ENCODE peak calls at places on chromosomes 5 and 9, in six cellular contexts. One of them, this sample, is unnamed.

GRCh38 chr5:152723482-152723881 is 318.4 kb upstream of the NMUR2 start:
- DNase-seq in GM06990: no peak
- DNase-seq in stomach: no peak
- DNase-seq in prostate gland: no peak
- DNase-seq in endothelial cell: no peak
- DNase-seq in GM23338: peak; percentile 26
- DNase-seq in this sample: no peak

GRCh38 chr9:78214492-78214891 is 21.4 kb upstream of the CEP78 start:
- DNase-seq in GM06990: no peak
- DNase-seq in stomach: no peak
- DNase-seq in prostate gland: no peak
- DNase-seq in endothelial cell: no peak
- DNase-seq in GM23338: no peak
- DNase-seq in this sample: no peak

GRCh38 chr9:83681490-83681889 is 26.3 kb downstream of the UBQLN1 start:
- DNase-seq in GM06990: no peak
- DNase-seq in stomach: no peak
- DNase-seq in prostate gland: no peak
- DNase-seq in endothelial cell: no peak
- DNase-seq in GM23338: no peak
- DNase-seq in this sample: no peak

GRCh38 chr5:55533806-55534435 is 843 bp downstream of the PLPP1 start:
- DNase-seq in GM06990: no peak
- DNase-seq in stomach: peak; percentile 53
- DNase-seq in prostate gland: peak; percentile 18
- DNase-seq in endothelial cell: no peak
- DNase-seq in GM23338: peak; percentile 66
- DNase-seq in this sample: peak; percentile 77

GRCh38 chr5:179223961-179224360 is 121.3 kb downstream of the ADAMTS2 start:
- DNase-seq in GM06990: no peak
- DNase-seq in stomach: no peak
- DNase-seq in prostate gland: no peak
- DNase-seq in endothelial cell: no peak
- DNase-seq in GM23338: no peak
- DNase-seq in this sample: no peak

GRCh38 chr5:38342261-38342660 is 83.9 kb downstream of the EGFLAM start:
- DNase-seq in GM06990: no peak
- DNase-seq in stomach: no peak
- DNase-seq in prostate gland: no peak
- DNase-seq in endothelial cell: no peak
- DNase-seq in GM23338: no peak
- DNase-seq in this sample: no peak

GRCh38 chr9:676780-677458 is 164.6 kb upstream of the DMRT1 start:
- DNase-seq in GM06990: no peak
- DNase-seq in stomach: no peak
- DNase-seq in prostate gland: no peak
- DNase-seq in endothelial cell: no peak
- DNase-seq in GM23338: no peak
- DNase-seq in this sample: no peak

GRCh38 chr9:128080218-128080617 is 12.2 kb downstream of the SLC25A25 start:
- DNase-seq in GM06990: no peak
- DNase-seq in stomach: no peak
- DNase-seq in prostate gland: no peak
- DNase-seq in endothelial cell: no peak
- DNase-seq in GM23338: no peak
- DNase-seq in this sample: no peak

GRCh38 chr5:140569197-140569596 is 4.6 kb downstream of the SLC35A4 start:
- DNase-seq in GM06990: no peak
- DNase-seq in stomach: no peak
- DNase-seq in prostate gland: no peak
- DNase-seq in endothelial cell: no peak
- DNase-seq in GM23338: no peak
- DNase-seq in this sample: no peak

GRCh38 chr5:82749453-82749852 is 327.7 kb downstream of the TMEM167A start:
- DNase-seq in GM06990: no peak
- DNase-seq in stomach: no peak
- DNase-seq in prostate gland: no peak
- DNase-seq in endothelial cell: no peak
- DNase-seq in GM23338: no peak
- DNase-seq in this sample: no peak

GRCh38 chr5:149886060-149886459 is 58.5 kb downstream of the PDE6A start:
- DNase-seq in GM06990: no peak
- DNase-seq in stomach: no peak
- DNase-seq in prostate gland: no peak
- DNase-seq in endothelial cell: no peak
- DNase-seq in GM23338: no peak
- DNase-seq in this sample: no peak

GRCh38 chr9:13033959-13034695 is 245.4 kb downstream of the MPDZ start:
- DNase-seq in GM06990: peak; percentile 4
- DNase-seq in stomach: peak; percentile 62
- DNase-seq in prostate gland: peak; percentile 67
- DNase-seq in endothelial cell: peak; percentile 72
- DNase-seq in GM23338: peak; percentile 82
- DNase-seq in this sample: peak; percentile 68
- TF ChIP-seq CTCF in GM06990: peak; percentile 52
- TF ChIP-seq CTCF in stomach: peak; percentile 54
- TF ChIP-seq CTCF in prostate gland: peak; percentile 56
- TF ChIP-seq CTCF in endothelial cell: peak; percentile 72
- TF ChIP-seq CTCF in GM23338: peak; percentile 80
- TF ChIP-seq CTCF in this sample: peak; percentile 73

GRCh38 chr5:163437309-163438182 is at the start of gene CCNG1:
- DNase-seq in GM06990: peak; percentile 88
- DNase-seq in stomach: peak; percentile 96
- DNase-seq in prostate gland: peak; percentile 96
- DNase-seq in endothelial cell: peak; percentile 93
- DNase-seq in GM23338: peak; percentile 99
- DNase-seq in this sample: peak; percentile 87
- TF ChIP-seq CTCF in GM06990: no peak
- TF ChIP-seq CTCF in stomach: no peak
- TF ChIP-seq CTCF in prostate gland: no peak
- TF ChIP-seq CTCF in endothelial cell: peak; percentile 14
- TF ChIP-seq CTCF in GM23338: no peak
- TF ChIP-seq CTCF in this sample: no peak

GRCh38 chr5:61468483-61468865 is 136.4 kb downstream of the ZSWIM6 start:
- DNase-seq in GM06990: no peak
- DNase-seq in stomach: no peak
- DNase-seq in prostate gland: no peak
- DNase-seq in endothelial cell: no peak
- DNase-seq in GM23338: peak; percentile 45
- DNase-seq in this sample: no peak
- TF ChIP-seq CTCF in GM06990: no peak
- TF ChIP-seq CTCF in stomach: no peak
- TF ChIP-seq CTCF in prostate gland: no peak
- TF ChIP-seq CTCF in endothelial cell: peak; percentile 29
- TF ChIP-seq CTCF in GM23338: peak; percentile 36
- TF ChIP-seq CTCF in this sample: no peak

DNA sequence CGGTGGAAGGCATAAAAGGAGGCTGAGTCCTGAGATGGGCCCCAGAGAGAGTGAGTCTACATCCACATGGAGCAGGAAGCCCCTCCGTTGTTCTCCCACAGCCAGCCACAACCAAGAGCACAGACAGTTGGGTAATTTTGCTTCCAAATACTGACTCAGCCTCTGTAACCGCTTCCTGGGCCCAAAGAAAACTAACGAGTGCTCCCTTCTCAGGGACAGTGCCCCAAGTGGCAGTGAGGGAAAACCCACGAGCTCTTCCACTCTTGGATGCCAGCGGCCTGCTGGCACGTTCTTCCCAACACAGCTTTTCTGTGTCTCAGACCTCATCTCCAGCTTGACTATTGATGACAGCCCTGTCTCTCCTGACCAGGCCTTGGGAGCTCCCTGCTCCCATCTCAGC is 207.6 kb downstream of the FSTL4 start:
- DNase-seq in GM06990: no peak
- DNase-seq in stomach: no peak
- DNase-seq in prostate gland: no peak
- DNase-seq in endothelial cell: no peak
- DNase-seq in GM23338: peak; percentile 61
- DNase-seq in this sample: no peak
- TF ChIP-seq CTCF in GM06990: peak; percentile 17
- TF ChIP-seq CTCF in stomach: no peak
- TF ChIP-seq CTCF in prostate gland: no peak
- TF ChIP-seq CTCF in endothelial cell: no peak
- TF ChIP-seq CTCF in GM23338: peak; percentile 38
- TF ChIP-seq CTCF in this sample: no peak